ENCODE peak calls at places on chromosomes 2 and 18, in five cellular contexts. N is HEK293T, I is H1, F is GM12878, A is HepG2. V is an unnamed sample.

GRCh38 chr2:184178229-184178628 is 420.1 kb upstream of the ZNF804A start:
- DNase-seq in N (no peak), I (no peak), F (no peak), A (no peak), V (no peak)

GRCh38 chr2:231260442-231260841 is 62.0 kb downstream of the ARMC9 start:
- DNase-seq in N (no peak), I (no peak), F (no peak), A (no peak), V (no peak)

GRCh38 chr2:71798266-71799012 is 345.1 kb downstream of the DYSF start:
- DNase-seq in N (peak; percentile 66), I (peak; percentile 39), F (no peak), A (peak; percentile 61), V (peak; percentile 70)

GRCh38 chr2:134819334-134819733 is 19.1 kb upstream of the ACMSD start:
- DNase-seq in N (no peak), I (no peak), F (no peak), A (no peak), V (no peak)

GRCh38 chr2:218908721-218909619 is 28.3 kb downstream of the WNT10A start:
- DNase-seq in N (peak; percentile 95), I (peak; percentile 89), F (peak; percentile 89), A (peak; percentile 93), V (peak; percentile 96)

GRCh38 chr2:3914243-3914642 is 210.9 kb downstream of the DCDC2C start:
- DNase-seq in N (no peak), I (no peak), F (no peak), A (no peak), V (no peak)

GRCh38 chr2:96207073-96207777 is 1.4 kb downstream of the STARD7 start:
- DNase-seq in N (no peak), I (no peak), F (no peak), A (no peak), V (no peak)

GRCh38 chr2:205913668-205914067 is 172.3 kb downstream of the INO80D start:
- DNase-seq in N (no peak), I (no peak), F (no peak), A (no peak), V (no peak)

GRCh38 chr2:135052997-135053474 is 944 bp downstream of the RAB3GAP1 start:
- DNase-seq in N (no peak), I (no peak), F (no peak), A (no peak), V (no peak)

GRCh38 chr2:29113891-29114321 is 1.3 kb upstream of the CLIP4 start:
- DNase-seq in N (no peak), I (no peak), F (no peak), A (no peak), V (no peak)

GRCh38 chr2:65790676-65790935 is 358.2 kb upstream of the SPRED2 start:
- DNase-seq in N (no peak), I (no peak), F (no peak), A (no peak), V (peak; percentile 9)

GRCh38 chr2:105797298-105797819 is 52.6 kb downstream of the NCK2 start:
- DNase-seq in N (no peak), I (no peak), F (peak; percentile 65), A (peak; percentile 35), V (no peak)

GRCh38 chr2:31886700-31887099 is 124.1 kb downstream of the MEMO1 start:
- DNase-seq in N (peak; percentile 18), I (peak; percentile 33), F (no peak), A (peak; percentile 50), V (peak; percentile 50)

GRCh38 chr2:160752475-160753330 is 259.1 kb upstream of the RBMS1 start:
- DNase-seq in N (no peak), I (no peak), F (no peak), A (no peak), V (peak; percentile 28)

GRCh38 chr2:231223458-231223970 is 25.1 kb downstream of the ARMC9 start:
- DNase-seq in N (no peak), I (no peak), F (no peak), A (no peak), V (no peak)

GRCh38 chr2:197920581-197921213 is 116.3 kb downstream of the PLCL1 start:
- DNase-seq in N (no peak), I (no peak), F (no peak), A (no peak), V (no peak)

GRCh38 chr2:159615187-159615935 is 987 bp downstream of the BAZ2B start:
- DNase-seq in N (peak; percentile 61), I (peak; percentile 77), F (peak; percentile 46), A (peak; percentile 90), V (peak; percentile 84)

DNA sequence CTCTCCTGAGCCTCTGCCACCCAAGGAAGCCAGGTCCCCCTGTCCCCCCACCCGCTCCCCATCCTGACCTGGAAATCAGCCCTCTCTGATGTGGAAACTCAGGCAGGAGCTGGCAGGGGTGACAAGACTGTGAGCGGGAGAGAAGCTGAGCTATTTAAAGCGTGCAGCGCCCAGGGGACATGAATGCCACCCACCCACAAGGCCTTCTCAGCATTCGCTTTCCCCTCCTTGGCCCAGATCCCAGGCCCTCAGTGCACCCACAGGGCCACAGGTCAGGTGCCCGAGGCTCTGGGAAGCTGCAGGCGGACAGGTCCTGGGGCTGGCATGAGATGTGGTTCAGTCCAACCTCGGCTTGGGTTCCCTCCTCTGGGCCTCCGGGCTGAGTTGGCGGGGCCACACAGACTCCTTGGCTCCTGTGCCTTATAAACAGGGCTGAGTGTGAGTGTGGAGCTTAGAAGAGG is 168.4 kb downstream of the SMAD7 start:
- DNase-seq in N (no peak), I (no peak), F (no peak), A (no peak), V (no peak)
- TF ChIP-seq SUZ12 in N (no peak), I (no peak), F (no peak), A (no peak), V (no peak)

DNA sequence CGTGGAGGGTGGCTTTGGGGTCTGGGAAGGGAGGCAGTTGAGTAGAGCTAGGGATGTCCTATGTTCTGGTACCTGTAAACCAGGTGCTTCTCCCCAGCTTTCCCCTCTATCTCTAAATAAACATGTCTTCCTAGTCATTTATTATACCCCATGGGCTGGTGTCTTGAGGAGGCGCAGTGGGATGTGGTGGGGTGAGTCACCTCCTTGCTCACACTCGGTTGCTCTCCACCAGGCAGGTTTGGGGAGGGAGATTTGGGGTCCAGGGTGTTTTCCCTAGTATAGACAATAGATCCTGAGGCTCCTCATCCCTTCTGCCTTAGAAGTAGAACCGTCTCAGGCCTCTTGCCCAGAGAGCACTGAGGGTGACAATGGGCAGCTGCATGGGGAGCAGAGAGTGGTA is 5.1 kb downstream of the PSD4 start:
- DNase-seq in N (no peak), I (no peak), F (no peak), A (no peak), V (no peak)
- TF ChIP-seq SUZ12 in N (no peak), I (no peak), F (no peak), A (no peak), V (no peak)

GRCh38 chr18:79139206-79139605 is 70.0 kb downstream of the ATP9B start:
- DNase-seq in N (no peak), I (no peak), F (no peak), A (no peak), V (no peak)
- TF ChIP-seq SUZ12 in N (no peak), I (no peak), F (no peak), A (no peak), V (no peak)

DNA sequence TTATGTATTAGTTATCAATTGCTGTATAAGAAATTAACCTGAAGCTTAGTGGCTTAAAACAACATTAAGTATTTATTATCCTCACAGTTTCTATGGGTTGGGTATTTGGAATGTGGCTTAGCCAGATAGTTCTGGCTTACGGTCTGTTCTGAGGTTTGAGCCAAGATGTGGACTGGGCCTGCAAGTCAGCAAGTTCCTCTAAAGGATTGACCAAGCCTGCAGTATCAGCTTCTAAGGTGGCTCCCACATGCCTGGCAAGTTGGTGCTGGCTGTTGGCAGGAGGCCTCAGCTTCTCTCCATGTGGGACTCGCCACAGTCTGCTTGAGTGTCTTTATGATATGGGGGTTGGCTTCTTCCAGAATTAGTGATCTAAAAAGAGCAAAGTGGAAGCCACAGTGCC is 45.0 kb upstream of the TCF4 start:
- DNase-seq in N (no peak), I (no peak), F (no peak), A (no peak), V (no peak)
- TF ChIP-seq SUZ12 in N (no peak), I (no peak), F (no peak), A (no peak), V (no peak)

GRCh38 chr2:38394903-38395341 is 17.8 kb upstream of the ATL2 start:
- DNase-seq in N (no peak), I (no peak), F (no peak), A (no peak), V (no peak)
- TF ChIP-seq SUZ12 in N (no peak), I (no peak), F (no peak), A (no peak), V (no peak)

DNA sequence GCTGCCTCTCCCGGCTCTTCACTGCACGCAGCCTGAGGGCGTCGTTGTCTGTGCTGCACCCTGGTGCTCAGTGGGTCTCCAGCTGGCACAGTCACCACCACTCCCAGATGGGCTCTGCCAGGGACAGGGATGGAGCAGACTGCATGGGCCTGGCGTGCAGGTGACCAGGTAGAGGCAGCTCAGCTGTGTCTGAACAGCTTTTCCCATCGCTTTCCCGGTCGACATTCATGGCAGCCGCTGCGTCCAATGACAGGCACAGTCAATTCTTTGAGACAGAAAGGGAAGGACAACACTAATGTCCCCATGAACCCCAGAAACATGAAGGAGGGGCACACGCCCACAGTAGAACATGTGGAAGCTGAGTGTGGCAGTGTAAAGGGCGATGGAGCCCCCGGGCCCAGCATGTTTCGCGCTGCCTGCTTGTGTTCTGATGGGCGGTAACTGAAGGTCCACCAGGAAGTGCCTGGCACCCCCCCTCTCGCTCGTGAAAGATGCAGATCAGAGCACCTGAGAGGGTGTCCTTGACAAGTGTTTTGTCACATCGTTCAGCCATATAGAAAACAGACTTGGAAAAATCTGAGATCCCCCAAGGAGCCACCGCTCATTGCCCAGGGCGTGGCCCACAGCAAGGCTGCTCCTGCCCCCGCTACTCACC is 122.4 kb downstream of the NFATC1 start:
- DNase-seq in N (no peak), I (no peak), F (no peak), A (no peak), V (no peak)
- TF ChIP-seq SUZ12 in N (no peak), I (no peak), F (no peak), A (no peak), V (no peak)

GRCh38 chr2:48105848-48106247 is 199.6 kb upstream of the FBXO11 start:
- DNase-seq in N (no peak), I (no peak), F (no peak), A (no peak), V (no peak)

GRCh38 chr2:48107326-48107925 is 201.1 kb upstream of the FBXO11 start:
- DNase-seq in N (no peak), I (no peak), F (no peak), A (peak; percentile 39), V (no peak)

GRCh38 chr2:48109491-48110204 is 203.3 kb upstream of the FBXO11 start:
- DNase-seq in N (no peak), I (no peak), F (no peak), A (peak; percentile 25), V (no peak)

GRCh38 chr2:48110497-48110896 is 204.2 kb upstream of the FBXO11 start:
- DNase-seq in N (no peak), I (no peak), F (no peak), A (no peak), V (no peak)

DNA sequence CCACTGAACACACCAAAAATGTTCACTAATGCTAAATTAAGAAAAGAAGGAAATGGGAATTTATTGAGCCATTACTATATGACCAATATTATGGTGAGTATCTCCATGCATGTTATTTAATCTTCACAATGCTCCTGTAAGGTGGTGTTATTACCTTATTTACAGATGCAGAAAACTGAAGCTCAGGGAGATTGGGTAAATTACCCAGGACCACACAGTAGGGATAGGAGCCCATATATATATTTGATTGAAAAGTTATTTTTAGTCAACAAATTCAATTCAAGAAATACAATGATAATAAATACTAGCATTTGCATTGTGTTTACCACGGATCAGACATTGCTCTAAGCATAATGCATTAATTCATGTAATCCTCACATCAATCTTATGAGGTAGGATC is 202.2 kb upstream of the FBXO11 start:
- DNase-seq in N (no peak), I (no peak), F (no peak), A (no peak), V (no peak)
- TF ChIP-seq SUZ12 in N (no peak), I (no peak), F (no peak), A (no peak), V (no peak)

V was measured in NT2/D1.